ENCODE peak calls at places on chromosomes 16 and 17, in eight cellular contexts. L is NCI-H1694, R is activated T-cell treated with anti-CD3 and anti-CD28 coated beads for 1 hour, H is anterior cingulate cortex, D is heart right ventricle, N is fibroblast of the conjunctiva, Y is islet precursor cell, S is nucleus accumbens. Z is an unnamed sample.

GRCh38 chr16:66578596-66579531 is at the start of gene CMTM2:
- DNase-seq in L (no peak), R (no peak), H (peak), D (no peak), N (no peak), Y (no peak), S (no peak), Z (no peak)

GRCh38 chr16:58684001-58684353 is 593 bp downstream of the SLC38A7 start:
- DNase-seq in L (no peak), R (no peak), H (no peak), D (no peak), N (no peak), Y (no peak), S (no peak), Z (no peak)

GRCh38 chr16:50697881-50698767 is 4.7 kb downstream of the NOD2 start:
- DNase-seq in L (no peak), R (no peak), H (no peak), D (peak), N (no peak), Y (no peak), S (no peak), Z (no peak)

GRCh38 chr16:24235806-24236205 is 20.3 kb upstream of the CACNG3 start:
- DNase-seq in L (no peak), R (no peak), H (peak), D (no peak), N (no peak), Y (no peak), S (no peak), Z (no peak)

GRCh38 chr17:38967290-38967738 is at the start of gene FBXO47:
- DNase-seq in L (no peak), R (peak), H (peak), D (peak), N (peak), Y (peak), S (peak), Z (peak)

GRCh38 chr16:8679156-8679555 is 4.7 kb downstream of the ABAT start:
- DNase-seq in L (no peak), R (no peak), H (no peak), D (no peak), N (no peak), Y (no peak), S (no peak), Z (no peak)

GRCh38 chr16:84555418-84556196 is 51.1 kb upstream of the MEAK7 start:
- DNase-seq in L (no peak), R (no peak), H (peak), D (no peak), N (no peak), Y (peak), S (no peak), Z (no peak)

GRCh38 chr16:11080999-11081630 is 136.8 kb downstream of the CLEC16A start:
- DNase-seq in L (no peak), R (no peak), H (no peak), D (no peak), N (no peak), Y (no peak), S (no peak), Z (no peak)

GRCh38 chr17:76241205-76241539 is 879 bp upstream of the RNF157 start:
- DNase-seq in L (no peak), R (no peak), H (no peak), D (no peak), N (no peak), Y (no peak), S (no peak), Z (no peak)

GRCh38 chr17:9900744-9901143 is 4.3 kb downstream of the RCVRN start:
- DNase-seq in L (no peak), R (no peak), H (no peak), D (no peak), N (no peak), Y (no peak), S (no peak), Z (peak)

GRCh38 chr16:30092373-30093010 is 768 bp upstream of the TBX6 start:
- DNase-seq in L (peak), R (no peak), H (peak), D (peak), N (no peak), Y (peak), S (no peak), Z (no peak)

GRCh38 chr16:26993988-26994387 is 72.7 kb upstream of the C16orf82 start:
- DNase-seq in L (no peak), R (no peak), H (no peak), D (no peak), N (peak), Y (peak), S (no peak), Z (no peak)

GRCh38 chr17:73462830-73463229 is 151.0 kb upstream of the CDC42EP4 start:
- DNase-seq in L (no peak), R (no peak), H (no peak), D (no peak), N (no peak), Y (no peak), S (no peak), Z (no peak)

GRCh38 chr16:47643610-47644009 is 182.5 kb downstream of the PHKB start:
- DNase-seq in L (no peak), R (no peak), H (no peak), D (no peak), N (no peak), Y (no peak), S (no peak), Z (no peak)

GRCh38 chr17:40554646-40555295 is 10.5 kb downstream of the CCR7 start:
- DNase-seq in L (no peak), R (no peak), H (no peak), D (no peak), N (no peak), Y (peak), S (no peak), Z (no peak)

GRCh38 chr17:80029235-80029974 is 6.3 kb downstream of the TBC1D16 start:
- DNase-seq in L (peak), R (no peak), H (no peak), D (peak), N (peak), Y (peak), S (no peak), Z (peak)

GRCh38 chr16:75251280-75252048 is at the start of gene BCAR1:
- DNase-seq in L (no peak), R (no peak), H (peak), D (peak), N (peak), Y (peak), S (peak), Z (peak)

GRCh38 chr16:31200821-31201510 is 1.6 kb downstream of the PYCARD start:
- DNase-seq in L (no peak), R (no peak), H (no peak), D (no peak), N (no peak), Y (peak), S (no peak), Z (no peak)

GRCh38 chr17:199806-200603 is 18.6 kb upstream of the DOC2B start:
- DNase-seq in L (no peak), R (no peak), H (no peak), D (peak), N (no peak), Y (no peak), S (no peak), Z (no peak)